ENCODE peak calls at places on chromosomes 16 and 17, in nine cellular contexts. One of them, this sample, is unnamed.

GRCh38 chr17:62687997-62688396 is 60.5 kb downstream of the MRC2 start:
- DNase-seq in thoracic aorta: no peak
- DNase-seq in cardiac fibroblast: no peak
- DNase-seq in HCT116: no peak
- DNase-seq in foreskin fibroblast: no peak
- DNase-seq in testis: no peak
- DNase-seq in stomach: no peak
- DNase-seq in uterus: no peak
- DNase-seq in chondrocyte: no peak
- DNase-seq in this sample: no peak

GRCh38 chr17:40810505-40810904 is 10.7 kb upstream of the KRT28 start:
- DNase-seq in thoracic aorta: no peak
- DNase-seq in cardiac fibroblast: no peak
- DNase-seq in HCT116: no peak
- DNase-seq in foreskin fibroblast: peak
- DNase-seq in testis: no peak
- DNase-seq in stomach: no peak
- DNase-seq in uterus: no peak
- DNase-seq in chondrocyte: no peak
- DNase-seq in this sample: no peak

GRCh38 chr17:38735161-38735997 is 5.2 kb downstream of the CISD3 start:
- DNase-seq in thoracic aorta: no peak
- DNase-seq in cardiac fibroblast: peak
- DNase-seq in HCT116: no peak
- DNase-seq in foreskin fibroblast: peak
- DNase-seq in testis: peak
- DNase-seq in stomach: peak
- DNase-seq in uterus: peak
- DNase-seq in chondrocyte: no peak
- DNase-seq in this sample: no peak

GRCh38 chr16:84844049-84844350 is 24.2 kb downstream of the CRISPLD2 start:
- DNase-seq in thoracic aorta: no peak
- DNase-seq in cardiac fibroblast: no peak
- DNase-seq in HCT116: no peak
- DNase-seq in foreskin fibroblast: peak
- DNase-seq in testis: no peak
- DNase-seq in stomach: no peak
- DNase-seq in uterus: no peak
- DNase-seq in chondrocyte: no peak
- DNase-seq in this sample: no peak

GRCh38 chr17:33277436-33278100 is 15.5 kb downstream of the ASIC2 start:
- DNase-seq in thoracic aorta: no peak
- DNase-seq in cardiac fibroblast: no peak
- DNase-seq in HCT116: no peak
- DNase-seq in foreskin fibroblast: peak
- DNase-seq in testis: no peak
- DNase-seq in stomach: no peak
- DNase-seq in uterus: no peak
- DNase-seq in chondrocyte: no peak
- DNase-seq in this sample: no peak

GRCh38 chr16:69836252-69836651 is 74.1 kb downstream of the WWP2 start:
- DNase-seq in thoracic aorta: no peak
- DNase-seq in cardiac fibroblast: no peak
- DNase-seq in HCT116: no peak
- DNase-seq in foreskin fibroblast: no peak
- DNase-seq in testis: no peak
- DNase-seq in stomach: no peak
- DNase-seq in uterus: no peak
- DNase-seq in chondrocyte: no peak
- DNase-seq in this sample: no peak

GRCh38 chr16:12801511-12802042 is 2.1 kb downstream of the CPPED1 start:
- DNase-seq in thoracic aorta: no peak
- DNase-seq in cardiac fibroblast: peak
- DNase-seq in HCT116: no peak
- DNase-seq in foreskin fibroblast: peak
- DNase-seq in testis: peak
- DNase-seq in stomach: no peak
- DNase-seq in uterus: no peak
- DNase-seq in chondrocyte: no peak
- DNase-seq in this sample: peak

GRCh38 chr16:22721497-22722100 is 92.4 kb upstream of the HS3ST2 start:
- DNase-seq in thoracic aorta: no peak
- DNase-seq in cardiac fibroblast: no peak
- DNase-seq in HCT116: no peak
- DNase-seq in foreskin fibroblast: peak
- DNase-seq in testis: no peak
- DNase-seq in stomach: no peak
- DNase-seq in uterus: no peak
- DNase-seq in chondrocyte: no peak
- DNase-seq in this sample: no peak

GRCh38 chr16:27314161-27314723 is 468 bp downstream of the IL4R start:
- DNase-seq in thoracic aorta: peak
- DNase-seq in cardiac fibroblast: peak
- DNase-seq in HCT116: peak
- DNase-seq in foreskin fibroblast: peak
- DNase-seq in testis: peak
- DNase-seq in stomach: peak
- DNase-seq in uterus: peak
- DNase-seq in chondrocyte: peak
- DNase-seq in this sample: peak

GRCh38 chr17:60077672-60078519 is 825 bp downstream of the HEATR6 start:
- DNase-seq in thoracic aorta: no peak
- DNase-seq in cardiac fibroblast: peak
- DNase-seq in HCT116: no peak
- DNase-seq in foreskin fibroblast: peak
- DNase-seq in testis: no peak
- DNase-seq in stomach: no peak
- DNase-seq in uterus: no peak
- DNase-seq in chondrocyte: no peak
- DNase-seq in this sample: no peak

GRCh38 chr16:11635127-11635652 is 33.1 kb upstream of the SNN start:
- DNase-seq in thoracic aorta: no peak
- DNase-seq in cardiac fibroblast: no peak
- DNase-seq in HCT116: no peak
- DNase-seq in foreskin fibroblast: no peak
- DNase-seq in testis: no peak
- DNase-seq in stomach: peak
- DNase-seq in uterus: no peak
- DNase-seq in chondrocyte: no peak
- DNase-seq in this sample: no peak

GRCh38 chr16:89392881-89393730 is 97.3 kb downstream of the ANKRD11 start:
- DNase-seq in thoracic aorta: no peak
- DNase-seq in cardiac fibroblast: no peak
- DNase-seq in HCT116: no peak
- DNase-seq in foreskin fibroblast: no peak
- DNase-seq in testis: no peak
- DNase-seq in stomach: no peak
- DNase-seq in uterus: no peak
- DNase-seq in chondrocyte: no peak
- DNase-seq in this sample: no peak

GRCh38 chr17:82913304-82914043 is 73.7 kb upstream of the ZNF750 start:
- DNase-seq in thoracic aorta: no peak
- DNase-seq in cardiac fibroblast: no peak
- DNase-seq in HCT116: no peak
- DNase-seq in foreskin fibroblast: peak
- DNase-seq in testis: no peak
- DNase-seq in stomach: peak
- DNase-seq in uterus: no peak
- DNase-seq in chondrocyte: no peak
- DNase-seq in this sample: no peak

GRCh38 chr17:82915697-82916027 is 75.8 kb upstream of the ZNF750 start:
- DNase-seq in thoracic aorta: no peak
- DNase-seq in cardiac fibroblast: no peak
- DNase-seq in HCT116: no peak
- DNase-seq in foreskin fibroblast: no peak
- DNase-seq in testis: no peak
- DNase-seq in stomach: no peak
- DNase-seq in uterus: no peak
- DNase-seq in chondrocyte: no peak
- DNase-seq in this sample: no peak

GRCh38 chr17:82912571-82913089 is 72.8 kb upstream of the ZNF750 start:
- DNase-seq in thoracic aorta: no peak
- DNase-seq in cardiac fibroblast: no peak
- DNase-seq in HCT116: no peak
- DNase-seq in foreskin fibroblast: no peak
- DNase-seq in testis: no peak
- DNase-seq in stomach: no peak
- DNase-seq in uterus: no peak
- DNase-seq in chondrocyte: no peak
- DNase-seq in this sample: no peak

GRCh38 chr17:82915010-82915696 is 75.3 kb upstream of the ZNF750 start:
- DNase-seq in thoracic aorta: no peak
- DNase-seq in cardiac fibroblast: no peak
- DNase-seq in HCT116: no peak
- DNase-seq in foreskin fibroblast: no peak
- DNase-seq in testis: no peak
- DNase-seq in stomach: no peak
- DNase-seq in uterus: no peak
- DNase-seq in chondrocyte: no peak
- DNase-seq in this sample: no peak

GRCh38 chr17:82914375-82914774 is 74.6 kb upstream of the ZNF750 start:
- DNase-seq in thoracic aorta: no peak
- DNase-seq in cardiac fibroblast: peak
- DNase-seq in HCT116: no peak
- DNase-seq in foreskin fibroblast: peak
- DNase-seq in testis: no peak
- DNase-seq in stomach: peak
- DNase-seq in uterus: no peak
- DNase-seq in chondrocyte: no peak
- DNase-seq in this sample: no peak
- TF ChIP-seq CTCF in thoracic aorta: no peak
- TF ChIP-seq CTCF in cardiac fibroblast: peak
- TF ChIP-seq CTCF in HCT116: no peak
- TF ChIP-seq CTCF in foreskin fibroblast: peak
- TF ChIP-seq CTCF in testis: peak
- TF ChIP-seq CTCF in stomach: peak
- TF ChIP-seq CTCF in uterus: peak
- TF ChIP-seq CTCF in chondrocyte: no peak
- TF ChIP-seq CTCF in this sample: peak

GRCh38 chr16:51201604-51202003 is 50.5 kb upstream of the SALL1 start:
- DNase-seq in thoracic aorta: no peak
- DNase-seq in cardiac fibroblast: no peak
- DNase-seq in HCT116: no peak
- DNase-seq in foreskin fibroblast: no peak
- DNase-seq in testis: no peak
- DNase-seq in stomach: no peak
- DNase-seq in uterus: no peak
- DNase-seq in chondrocyte: no peak
- DNase-seq in this sample: no peak
- TF ChIP-seq CTCF in thoracic aorta: no peak
- TF ChIP-seq CTCF in cardiac fibroblast: no peak
- TF ChIP-seq CTCF in HCT116: peak
- TF ChIP-seq CTCF in foreskin fibroblast: no peak
- TF ChIP-seq CTCF in testis: no peak
- TF ChIP-seq CTCF in stomach: no peak
- TF ChIP-seq CTCF in uterus: no peak
- TF ChIP-seq CTCF in chondrocyte: no peak
- TF ChIP-seq CTCF in this sample: no peak

GRCh38 chr16:67393111-67393789 is at the start of gene TPPP3:
- DNase-seq in thoracic aorta: peak
- DNase-seq in cardiac fibroblast: peak
- DNase-seq in HCT116: no peak
- DNase-seq in foreskin fibroblast: peak
- DNase-seq in testis: peak
- DNase-seq in stomach: peak
- DNase-seq in uterus: peak
- DNase-seq in chondrocyte: peak
- DNase-seq in this sample: peak
- TF ChIP-seq CTCF in thoracic aorta: peak
- TF ChIP-seq CTCF in cardiac fibroblast: peak
- TF ChIP-seq CTCF in HCT116: no peak
- TF ChIP-seq CTCF in foreskin fibroblast: peak
- TF ChIP-seq CTCF in testis: peak
- TF ChIP-seq CTCF in stomach: peak
- TF ChIP-seq CTCF in uterus: peak
- TF ChIP-seq CTCF in chondrocyte: peak
- TF ChIP-seq CTCF in this sample: peak

GRCh38 chr16:20870122-20870521 is 30.0 kb downstream of the DCUN1D3 start:
- DNase-seq in thoracic aorta: no peak
- DNase-seq in cardiac fibroblast: no peak
- DNase-seq in HCT116: no peak
- DNase-seq in foreskin fibroblast: no peak
- DNase-seq in testis: no peak
- DNase-seq in stomach: no peak
- DNase-seq in uterus: no peak
- DNase-seq in chondrocyte: no peak
- DNase-seq in this sample: no peak

GRCh38 chr16:20871258-20871657 is 28.9 kb downstream of the DCUN1D3 start:
- DNase-seq in thoracic aorta: no peak
- DNase-seq in cardiac fibroblast: no peak
- DNase-seq in HCT116: no peak
- DNase-seq in foreskin fibroblast: no peak
- DNase-seq in testis: no peak
- DNase-seq in stomach: no peak
- DNase-seq in uterus: no peak
- DNase-seq in chondrocyte: no peak
- DNase-seq in this sample: no peak

GRCh38 chr16:20874088-20874581 is 26.0 kb downstream of the DCUN1D3 start:
- DNase-seq in thoracic aorta: no peak
- DNase-seq in cardiac fibroblast: no peak
- DNase-seq in HCT116: no peak
- DNase-seq in foreskin fibroblast: no peak
- DNase-seq in testis: no peak
- DNase-seq in stomach: no peak
- DNase-seq in uterus: no peak
- DNase-seq in chondrocyte: no peak
- DNase-seq in this sample: no peak

GRCh38 chr16:20873331-20873730 is 26.8 kb downstream of the DCUN1D3 start:
- DNase-seq in thoracic aorta: no peak
- DNase-seq in cardiac fibroblast: no peak
- DNase-seq in HCT116: no peak
- DNase-seq in foreskin fibroblast: no peak
- DNase-seq in testis: no peak
- DNase-seq in stomach: no peak
- DNase-seq in uterus: no peak
- DNase-seq in chondrocyte: no peak
- DNase-seq in this sample: no peak

DNA sequence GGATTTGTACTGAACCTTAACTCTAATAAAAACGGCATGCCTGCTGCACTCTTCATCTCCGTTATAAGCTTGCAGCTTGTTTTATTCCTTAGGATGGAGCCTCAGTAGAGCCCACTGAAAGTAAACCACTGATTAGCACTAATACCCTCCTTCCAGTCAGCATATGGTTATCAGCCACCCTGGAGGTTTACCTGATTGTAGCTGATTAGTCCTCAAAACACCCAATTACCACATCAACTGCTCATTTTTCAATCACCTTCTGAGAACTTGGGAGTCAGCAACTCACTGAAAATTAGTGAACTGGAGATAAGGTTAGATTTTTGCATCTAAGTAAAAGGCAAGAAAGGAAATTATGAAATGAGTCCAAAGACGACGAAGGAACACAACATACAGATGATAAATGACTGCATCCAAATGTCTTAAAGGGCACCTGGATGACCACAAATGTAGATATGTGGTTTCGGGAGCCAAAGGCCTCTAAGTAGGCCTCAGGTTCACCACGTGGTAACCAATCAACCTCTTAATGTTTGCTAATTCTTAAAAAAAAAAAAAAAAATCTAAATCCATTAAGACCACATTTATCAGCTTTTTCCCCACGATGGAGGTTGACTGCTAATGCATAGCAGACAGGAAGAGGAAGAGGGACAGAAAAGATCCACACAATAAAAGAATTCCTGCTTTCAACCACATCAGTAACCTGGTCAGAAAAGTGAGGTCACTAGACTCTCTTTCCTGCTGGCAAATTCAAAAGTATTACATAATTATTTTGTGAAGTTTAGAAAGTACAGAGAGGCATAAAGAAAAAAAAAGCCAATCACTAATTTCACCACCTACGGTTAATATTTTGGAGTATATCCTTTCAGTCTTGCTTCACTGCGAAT is 28.0 kb downstream of the DCUN1D3 start:
- DNase-seq in thoracic aorta: no peak
- DNase-seq in cardiac fibroblast: no peak
- DNase-seq in HCT116: no peak
- DNase-seq in foreskin fibroblast: no peak
- DNase-seq in testis: no peak
- DNase-seq in stomach: no peak
- DNase-seq in uterus: no peak
- DNase-seq in chondrocyte: no peak
- DNase-seq in this sample: no peak
- TF ChIP-seq CTCF in thoracic aorta: no peak
- TF ChIP-seq CTCF in cardiac fibroblast: no peak
- TF ChIP-seq CTCF in HCT116: no peak
- TF ChIP-seq CTCF in foreskin fibroblast: no peak
- TF ChIP-seq CTCF in testis: no peak
- TF ChIP-seq CTCF in stomach: no peak
- TF ChIP-seq CTCF in uterus: no peak
- TF ChIP-seq CTCF in chondrocyte: no peak
- TF ChIP-seq CTCF in this sample: no peak

This sample was measured in AG09319.